ENCODE peak calls at places on chromosomes 16 and 17, in eight cellular contexts. F is adrenal gland, P is H7, N is bronchial epithelial cell, T is IMR-90, J is sigmoid colon, L is mucosa of descending colon, G is upper lobe of right lung. E is an unnamed sample.

GRCh38 chr17:65576939-65577338 is 15.5 kb upstream of the AXIN2 start:
- DNase-seq in P (peak; percentile 37), G (no peak), T (no peak), J (no peak), L (peak; percentile 86), F (no peak), N (no peak), E (no peak)

GRCh38 chr16:74601131-74601871 is 5.6 kb downstream of the GLG1 start:
- DNase-seq in J (no peak), F (no peak), L (peak; percentile 65), N (peak; percentile 55), T (no peak), P (no peak), G (no peak), E (no peak)

GRCh38 chr16:585351-585750 is 4.5 kb upstream of the RAB40C start:
- DNase-seq in G (no peak), N (no peak), P (peak; percentile 83), F (peak; percentile 68), L (no peak), T (no peak), J (no peak), E (no peak)

GRCh38 chr16:46748775-46749705 is 896 bp upstream of the MYLK3 start:
- DNase-seq in J (peak; percentile 38), L (no peak), G (peak; percentile 45), N (no peak), T (no peak), F (peak; percentile 63), P (peak; percentile 29), E (no peak)

GRCh38 chr16:78310990-78311561 is 211.6 kb downstream of the WWOX start:
- DNase-seq in T (peak; percentile 2), P (peak; percentile 36), G (no peak), F (no peak), L (no peak), J (no peak), N (no peak), E (no peak)

GRCh38 chr16:28181557-28181914 is 30.2 kb downstream of the XPO6 start:
- DNase-seq in P (no peak), T (peak; percentile 97), J (peak; percentile 69), L (no peak), G (no peak), N (peak; percentile 81), F (peak; percentile 75), E (no peak)

GRCh38 chr16:54766355-54766754 is 164.3 kb upstream of the IRX5 start:
- DNase-seq in J (no peak), N (no peak), L (no peak), P (no peak), T (no peak), F (no peak), G (no peak), E (no peak)

GRCh38 chr16:87331241-87331801 is 14.1 kb upstream of the C16orf95 start:
- DNase-seq in F (no peak), L (peak; percentile 20), J (no peak), N (no peak), P (peak; percentile 51), T (no peak), G (peak; percentile 55), E (no peak)

GRCh38 chr16:68249361-68249760 is 4.2 kb downstream of the PLA2G15 start:
- DNase-seq in P (peak; percentile 17), N (no peak), G (no peak), L (no peak), T (no peak), F (no peak), J (no peak), E (no peak)

GRCh38 chr17:74875970-74876593 is 3.3 kb upstream of the FDXR start:
- DNase-seq in L (no peak), T (no peak), F (peak; percentile 61), J (no peak), N (no peak), G (no peak), P (peak; percentile 52), E (no peak)

GRCh38 chr17:20173091-20173490 is 163.9 kb downstream of the SPECC1 start:
- DNase-seq in L (no peak), G (no peak), J (no peak), F (no peak), T (no peak), N (no peak), P (no peak), E (no peak)

GRCh38 chr16:58937661-58938060 is 203.5 kb upstream of the GOT2 start:
- DNase-seq in P (no peak), J (no peak), G (no peak), F (no peak), N (no peak), T (no peak), L (no peak), E (no peak)

GRCh38 chr17:55238197-55238930 is 26.4 kb upstream of the HLF start:
- DNase-seq in G (peak; percentile 94), F (peak; percentile 96), P (peak; percentile 98), N (peak; percentile 83), L (peak; percentile 94), T (peak; percentile 85), J (peak; percentile 97), E (peak; percentile 98)

GRCh38 chr16:86143666-86144065 is 244.7 kb downstream of the IRF8 start:
- DNase-seq in G (no peak), N (no peak), F (no peak), P (no peak), J (no peak), L (no peak), T (no peak), E (no peak)

GRCh38 chr16:84058664-84059063 is 16.1 kb upstream of the SLC38A8 start:
- DNase-seq in F (no peak), G (peak; percentile 57), T (no peak), J (no peak), L (no peak), N (no peak), P (no peak), E (no peak)
- H3K36me3 ChIP-seq in F (no peaks in the 10 kb centered on the region), G (peaks cover 99% of the 10 kb centered on the region), T (peaks cover 60% of the 10 kb centered on the region), J (peaks cover 18% of the 10 kb centered on the region), L (peaks cover 24% of the 10 kb centered on the region), N (peaks cover 49% of the 10 kb centered on the region), P (peaks cover 9% of the 10 kb centered on the region), E (peaks cover 19% of the 10 kb centered on the region)

DNA sequence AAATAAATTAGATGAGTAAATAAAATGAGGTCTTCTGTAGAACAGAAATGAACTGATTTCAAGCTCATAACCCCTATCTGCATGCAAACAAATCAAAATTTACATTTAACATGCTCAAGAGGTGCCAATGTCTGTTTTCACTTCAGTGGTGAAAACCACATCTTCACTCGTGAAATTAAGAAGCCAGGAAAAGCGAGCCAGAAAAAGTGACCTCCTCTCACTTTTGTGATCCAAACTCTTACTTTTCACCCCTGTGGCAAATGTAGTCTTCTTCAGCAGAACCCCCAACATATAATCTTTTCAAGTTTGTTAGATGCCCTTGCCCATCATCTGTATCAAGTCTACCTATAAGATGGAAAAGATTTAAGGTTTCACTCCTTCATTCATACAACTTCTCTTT is 9.5 kb upstream of the QRICH2 start:
- DNase-seq in P (no peak), J (no peak), N (no peak), F (no peak), L (no peak), T (no peak), G (no peak), E (no peak)
- H3K36me3 ChIP-seq in P (peaks cover 6% of the 10 kb centered on the region), J (no peaks in the 10 kb centered on the region), N (peaks cover 8% of the 10 kb centered on the region), F (no peaks in the 10 kb centered on the region), L (no peaks in the 10 kb centered on the region), T (peaks cover 25% of the 10 kb centered on the region), G (peaks cover 37% of the 10 kb centered on the region), E (peaks cover 77% of the 10 kb centered on the region)

DNA sequence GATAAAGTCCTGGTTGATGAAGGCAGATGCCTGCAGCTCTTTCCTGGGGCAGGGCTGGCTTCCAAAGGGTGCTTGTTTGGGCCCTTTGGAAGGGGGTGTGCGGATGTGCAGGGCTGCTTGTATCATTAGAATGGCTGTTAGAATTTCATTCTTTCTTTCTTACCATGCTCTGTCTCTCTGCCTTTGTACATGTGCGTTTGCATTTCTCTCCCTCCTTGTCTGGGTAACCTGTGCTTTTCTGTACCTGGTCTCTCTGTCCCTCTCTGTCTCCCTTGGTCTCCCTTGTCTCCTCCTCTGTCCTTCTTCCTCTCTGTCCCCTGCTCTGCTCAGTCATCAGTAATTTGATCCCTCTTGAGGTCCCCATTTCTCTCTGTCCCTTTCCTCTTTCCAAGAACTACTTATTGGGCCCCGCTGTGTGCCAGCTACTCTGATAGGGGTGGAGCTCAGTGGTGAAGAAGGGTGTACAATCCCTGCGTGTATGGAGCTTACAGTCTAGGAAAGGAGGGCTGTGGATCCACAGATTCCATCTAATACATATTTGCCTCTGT is 69.3 kb downstream of the PLCG2 start:
- DNase-seq in T (no peak), P (no peak), F (no peak), L (no peak), N (no peak), J (no peak), G (no peak), E (no peak)
- H3K36me3 ChIP-seq in T (no peaks in the 10 kb centered on the region), P (no peaks in the 10 kb centered on the region), F (no peaks in the 10 kb centered on the region), L (no peaks in the 10 kb centered on the region), N (no peaks in the 10 kb centered on the region), J (no peaks in the 10 kb centered on the region), G (no peaks in the 10 kb centered on the region), E (no peaks in the 10 kb centered on the region)

DNA sequence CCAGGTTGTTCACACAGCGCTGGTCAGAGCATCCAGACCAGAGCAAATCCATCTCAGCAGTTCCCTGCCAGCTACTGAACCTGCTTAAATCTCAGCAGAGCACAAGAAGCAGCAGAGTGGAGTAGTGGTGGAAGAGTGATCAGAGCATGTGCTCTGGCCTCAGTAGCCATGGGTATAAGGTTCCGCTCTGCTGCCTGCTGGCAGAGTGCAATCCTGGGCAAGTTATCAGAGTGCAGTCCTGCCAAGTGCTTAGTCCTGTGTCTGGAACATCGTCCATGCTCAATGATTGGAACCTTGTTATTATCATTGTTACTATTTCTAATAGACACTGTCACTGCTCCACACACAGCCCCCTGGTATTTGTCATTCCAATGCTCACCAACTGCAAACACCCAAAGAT is 220.3 kb downstream of the CBLN1 start:
- DNase-seq in J (no peak), G (no peak), N (no peak), P (no peak), L (no peak), F (no peak), T (no peak), E (no peak)
- H3K36me3 ChIP-seq in J (no peaks in the 10 kb centered on the region), G (no peaks in the 10 kb centered on the region), N (no peaks in the 10 kb centered on the region), P (no peaks in the 10 kb centered on the region), L (no peaks in the 10 kb centered on the region), F (no peaks in the 10 kb centered on the region), T (no peaks in the 10 kb centered on the region), E (no peaks in the 10 kb centered on the region)

DNA sequence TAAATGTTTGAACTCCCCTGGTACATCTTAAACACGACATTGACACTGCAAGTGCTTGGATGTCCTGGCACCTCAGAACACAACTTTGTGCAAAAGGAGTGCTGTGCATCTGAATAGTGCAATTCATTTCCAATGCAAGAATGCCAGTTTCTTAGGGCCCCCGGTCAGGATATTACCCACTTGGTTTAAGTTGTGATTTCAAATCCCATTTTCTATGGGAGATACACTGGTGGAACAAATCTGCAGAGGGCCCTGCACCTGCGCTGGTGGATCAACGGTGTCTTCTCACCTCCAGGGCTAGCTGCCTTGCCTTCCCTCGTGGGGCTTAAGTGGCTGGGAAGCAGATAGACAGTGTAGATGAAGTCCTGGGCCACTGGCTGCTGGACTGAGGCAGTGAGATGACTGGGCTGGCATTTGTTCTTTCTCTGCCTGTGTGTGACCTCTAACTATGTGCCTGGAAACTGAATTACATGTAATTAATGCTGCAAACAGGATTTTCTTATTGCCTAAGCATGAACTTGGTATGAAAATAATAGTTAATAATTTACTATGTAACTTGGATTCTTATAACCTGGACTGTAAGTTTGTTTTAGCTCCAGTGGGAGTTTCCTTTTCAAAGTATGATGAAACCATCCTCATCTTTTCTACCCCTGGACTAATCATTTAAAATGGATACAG is 20.9 kb downstream of the HAPSTR1 start:
- DNase-seq in N (no peak), T (no peak), J (no peak), G (no peak), P (no peak), F (no peak), L (no peak), E (no peak)
- H3K36me3 ChIP-seq in N (peaks cover 20% of the 10 kb centered on the region), T (peaks cover 39% of the 10 kb centered on the region), J (no peaks in the 10 kb centered on the region), G (peaks cover 34% of the 10 kb centered on the region), P (peaks cover 4% of the 10 kb centered on the region), F (no peaks in the 10 kb centered on the region), L (no peaks in the 10 kb centered on the region), E (peaks cover 79% of the 10 kb centered on the region)

E was measured in WERI-Rb-1.